ENCODE peak calls at places on chromosomes 7 and 10, in four cellular contexts. A is HEK293T, X is HepG2, L is GM12878. J is an unnamed sample.
A peak's percentile ranks its signal among the peaks of the same experiment; 100 is the strongest.

GRCh38 chr10:75029874-75030273 is 81.6 kb upstream of the SAMD8 start:
- DNase-seq in X (no peak), A (no peak), L (no peak), J (no peak)

GRCh38 chr7:35258125-35258890 is 4.4 kb upstream of the TBX20 start:
- DNase-seq in X (no peak), A (no peak), L (no peak), J (no peak)

GRCh38 chr10:122417667-122418066 is 36.8 kb upstream of the ARMS2 start:
- DNase-seq in A (no peak), L (no peak), X (no peak), J (no peak)

GRCh38 chr7:516606-517456 is 2.8 kb downstream of the PDGFA start:
- DNase-seq in L (no peak), A (no peak), X (peak; percentile 43), J (no peak)

GRCh38 chr7:55104707-55105433 is 86.1 kb downstream of the EGFR start:
- DNase-seq in L (no peak), X (no peak), A (no peak), J (no peak)

GRCh38 chr7:74379938-74380337 is 73.8 kb upstream of the GTF2IRD1 start:
- DNase-seq in X (no peak), L (no peak), A (no peak), J (no peak)

GRCh38 chr7:13198036-13198435 is 510.6 kb downstream of the ARL4A start:
- DNase-seq in A (no peak), X (no peak), L (no peak), J (no peak)

GRCh38 chr10:64067009-64067606 is 545.9 kb downstream of the REEP3 start:
- DNase-seq in L (no peak), X (no peak), A (no peak), J (no peak)

GRCh38 chr10:112525215-112525614 is 78.2 kb downstream of the VTI1A start:
- DNase-seq in X (no peak), A (no peak), L (no peak), J (no peak)

GRCh38 chr7:618539-619355 is 99.1 kb upstream of the PDGFA start:
- DNase-seq in L (no peak), A (no peak), X (peak; percentile 91), J (no peak)

GRCh38 chr10:132690401-132690800 is 95.5 kb downstream of the NKX6-2 start:
- DNase-seq in L (no peak), A (no peak), X (no peak), J (no peak)

GRCh38 chr10:75434292-75434691 is 2.9 kb downstream of the LRMDA start:
- DNase-seq in X (no peak), L (no peak), A (no peak), J (no peak)

GRCh38 chr7:79673969-79674368 is 220.5 kb upstream of the MAGI2 start:
- DNase-seq in A (no peak), X (no peak), L (no peak), J (no peak)

GRCh38 chr7:105715528-105715927 is 134.2 kb upstream of the EFCAB10 start:
- DNase-seq in X (no peak), L (no peak), A (no peak), J (no peak)

GRCh38 chr10:58781873-58782488 is 269.3 kb downstream of the BICC1 start:
- DNase-seq in A (peak; percentile 30), L (peak; percentile 8), X (peak; percentile 42), J (no peak)

GRCh38 chr7:7242899-7243298 is 60.6 kb downstream of the C1GALT1 start:
- DNase-seq in L (no peak), A (no peak), X (no peak), J (no peak)

GRCh38 chr7:33900501-33900900 is 4.8 kb upstream of the BMPER start:
- DNase-seq in L (no peak), X (no peak), A (no peak), J (no peak)

GRCh38 chr10:25532213-25532612 is 357.4 kb downstream of the GPR158 start:
- DNase-seq in A (no peak), X (no peak), L (no peak), J (no peak)

GRCh38 chr10:102744374-102745051 is 765 bp downstream of the WBP1L start:
- DNase-seq in L (no peak), A (no peak), X (no peak), J (no peak)

GRCh38 chr10:14084875-14085274 is 245.8 kb downstream of the FRMD4A start:
- DNase-seq in L (no peak), A (no peak), X (no peak), J (no peak)
- TF ChIP-seq SUZ12 in L (no peak), A (no peak), X (no peak), J (no peak)

GRCh38 chr10:6716521-6716920 is 136.4 kb upstream of the PRKCQ start:
- DNase-seq in A (no peak), X (no peak), L (no peak), J (no peak)

GRCh38 chr10:6721480-6721879 is 141.4 kb upstream of the PRKCQ start:
- DNase-seq in X (no peak), A (no peak), L (no peak), J (no peak)

GRCh38 chr10:6726924-6727323 is 146.8 kb upstream of the PRKCQ start:
- DNase-seq in A (no peak), X (no peak), L (no peak), J (no peak)

GRCh38 chr10:6722616-6723004 is 142.5 kb upstream of the PRKCQ start:
- DNase-seq in L (no peak), X (no peak), A (no peak), J (no peak)

GRCh38 chr10:6721964-6722615 is 142.0 kb upstream of the PRKCQ start:
- DNase-seq in X (no peak), A (no peak), L (no peak), J (no peak)
- TF ChIP-seq SUZ12 in X (no peak), A (no peak), L (no peak), J (no peak)

GRCh38 chr7:124423863-124424262 is 341.7 kb downstream of the GPR37 start:
- DNase-seq in L (no peak), A (no peak), X (no peak), J (no peak)

GRCh38 chr7:124420367-124420766 is 345.2 kb downstream of the GPR37 start:
- DNase-seq in X (no peak), L (no peak), A (no peak), J (no peak)
- TF ChIP-seq SUZ12 in X (no peak), L (no peak), A (no peak), J (no peak)

DNA sequence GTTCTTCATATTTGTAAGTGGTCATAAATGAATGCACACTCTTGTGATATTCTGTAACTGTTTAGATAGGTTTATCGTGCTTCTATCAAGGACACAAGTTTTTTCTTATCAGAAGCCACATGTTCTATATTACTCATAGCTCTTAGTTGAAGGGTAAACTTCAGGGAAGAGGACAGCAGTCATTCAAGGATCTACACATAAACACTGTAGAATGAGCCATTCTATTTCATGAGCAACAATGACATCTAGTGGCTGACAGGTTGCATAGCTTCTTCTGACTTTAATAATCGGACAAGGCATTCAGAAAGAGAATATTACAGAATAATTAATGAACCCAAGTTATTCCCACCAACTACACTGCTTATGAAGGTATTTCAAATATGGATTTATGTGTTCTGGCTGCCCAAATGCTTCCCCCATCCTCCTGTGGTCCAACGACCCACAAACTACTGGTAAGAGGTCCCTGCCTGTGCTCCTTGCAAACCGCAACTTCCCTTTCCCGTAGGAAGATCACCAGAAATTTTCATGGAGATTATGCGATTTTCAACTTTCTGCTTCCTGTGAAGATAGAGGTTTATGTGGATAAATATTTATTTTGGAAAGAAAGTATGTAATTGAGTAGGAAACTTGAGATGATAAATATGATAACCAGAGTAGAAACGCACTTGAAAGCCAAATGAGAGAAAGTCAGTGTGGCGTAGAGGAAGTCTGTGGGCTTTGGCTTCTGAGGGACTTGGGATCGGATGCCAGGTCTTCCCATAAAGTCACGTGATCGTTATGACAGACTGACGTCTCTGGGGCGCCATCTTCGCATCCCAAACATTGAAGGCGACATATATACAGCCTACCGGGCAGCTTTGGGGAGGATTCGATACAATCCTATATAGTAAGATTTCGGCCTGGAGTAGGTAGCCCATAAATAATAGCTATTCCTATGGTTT is 16.7 kb upstream of the ABCB5 start:
- DNase-seq in A (peak; percentile 49), L (peak; percentile 43), X (peak; percentile 35), J (peak; percentile 66)
- TF ChIP-seq SUZ12 in A (no peak), L (no peak), X (no peak), J (no peak)

GRCh38 chr7:28068811-28069216 is 111.8 kb downstream of the JAZF1 start:
- DNase-seq in A (no peak), L (no peak), X (no peak), J (no peak)

GRCh38 chr7:28069788-28070187 is 110.8 kb downstream of the JAZF1 start:
- DNase-seq in L (no peak), A (no peak), X (no peak), J (no peak)

GRCh38 chr7:28072876-28073514 is 107.6 kb downstream of the JAZF1 start:
- DNase-seq in X (no peak), A (no peak), L (no peak), J (no peak)

GRCh38 chr7:28071570-28071969 is 109.0 kb downstream of the JAZF1 start:
- DNase-seq in X (no peak), A (no peak), L (no peak), J (no peak)

GRCh38 chr7:28070311-28071055 is 110.1 kb downstream of the JAZF1 start:
- DNase-seq in X (no peak), L (no peak), A (no peak), J (no peak)
- TF ChIP-seq SUZ12 in X (no peak), L (no peak), A (no peak), J (no peak)

J was measured in NT2/D1.